ENCODE peak calls at places on chromosomes 2 and 18, in eight cellular contexts. S is AG04450, E is MCF 10A, J is sigmoid colon, P is GM20000, A is fibroblast of the aortic adventitia, F is HL-60, T is A549. U is an unnamed sample.

GRCh38 chr2:28586864-28587263 is 91.0 kb downstream of the PLB1 start:
- DNase-seq in E (no peak), F (no peak), P (peak; percentile 32), A (no peak), S (no peak), T (no peak), J (peak; percentile 50), U (no peak)

GRCh38 chr18:13611058-13611615 is 115.2 kb downstream of the FAM210A start:
- DNase-seq in A (peak; percentile 34), P (peak; percentile 65), E (no peak), J (peak; percentile 78), F (no peak), S (no peak), T (no peak), U (peak; percentile 74)

GRCh38 chr2:134943540-134943939 is 24.9 kb downstream of the CCNT2 start:
- DNase-seq in A (no peak), F (no peak), T (no peak), S (no peak), P (peak; percentile 23), J (no peak), E (no peak), U (peak; percentile 38)

GRCh38 chr18:13032173-13032572 is 41.0 kb downstream of the CEP192 start:
- DNase-seq in A (no peak), E (no peak), J (no peak), P (no peak), S (no peak), T (no peak), F (no peak), U (no peak)

GRCh38 chr2:51953931-51954330 is 922.0 kb upstream of the NRXN1 start:
- DNase-seq in A (peak; percentile 50), S (peak; percentile 10), P (no peak), E (no peak), J (no peak), T (no peak), F (no peak), U (no peak)

GRCh38 chr2:168635065-168635577 is 167.3 kb upstream of the NOSTRIN start:
- DNase-seq in T (no peak), E (no peak), A (peak; percentile 34), P (no peak), J (peak; percentile 93), S (peak; percentile 27), F (no peak), U (no peak)

GRCh38 chr2:237479747-237480146 is 7.3 kb upstream of the MLPH start:
- DNase-seq in T (no peak), J (no peak), E (no peak), F (no peak), S (no peak), P (no peak), A (peak; percentile 87), U (no peak)

GRCh38 chr18:48769006-48769646 is 181.6 kb downstream of the SMAD7 start:
- DNase-seq in T (no peak), J (no peak), P (no peak), A (no peak), S (no peak), F (no peak), E (no peak), U (no peak)

GRCh38 chr2:8234757-8235374 is 447.0 kb upstream of the ID2 start:
- DNase-seq in F (no peak), A (no peak), S (no peak), J (no peak), T (no peak), P (peak; percentile 77), E (no peak), U (peak; percentile 74)

GRCh38 chr2:46171996-46172546 is 125.1 kb upstream of the EPAS1 start:
- DNase-seq in F (no peak), J (no peak), S (no peak), E (peak; percentile 89), P (no peak), A (no peak), T (peak; percentile 44), U (no peak)

GRCh38 chr2:40193670-40194026 is 258.2 kb downstream of the SLC8A1 start:
- DNase-seq in F (no peak), T (no peak), E (no peak), S (no peak), A (no peak), J (no peak), P (no peak), U (no peak)

GRCh38 chr2:9737053-9737875 is 106.0 kb upstream of the TAF1B start:
- DNase-seq in A (no peak), J (no peak), S (no peak), P (peak; percentile 79), F (no peak), E (no peak), T (peak; percentile 33), U (peak; percentile 86)

GRCh38 chr18:23442958-23443357 is 10.1 kb upstream of the RIOK3 start:
- DNase-seq in A (no peak), F (no peak), J (no peak), P (no peak), S (no peak), T (no peak), E (no peak), U (no peak)

GRCh38 chr2:144712277-144712944 is 192.5 kb upstream of the ZEB2 start:
- DNase-seq in F (no peak), J (no peak), A (peak; percentile 46), S (no peak), E (no peak), T (no peak), P (no peak), U (no peak)

GRCh38 chr2:160869411-160869810 is 290.8 kb upstream of the TANK start:
- DNase-seq in E (peak; percentile 82), P (no peak), A (peak; percentile 97), J (no peak), S (peak; percentile 73), F (no peak), T (peak; percentile 46), U (no peak)

GRCh38 chr2:186456941-186457340 is 29.1 kb upstream of the ZC3H15 start:
- DNase-seq in E (peak; percentile 55), T (no peak), F (no peak), A (peak; percentile 79), P (no peak), S (peak; percentile 65), J (no peak), U (no peak)

GRCh38 chr2:85605406-85606115 is 3.1 kb upstream of the TMEM150A start:
- DNase-seq in A (peak; percentile 95), T (no peak), F (no peak), J (peak; percentile 55), S (peak; percentile 78), E (no peak), P (no peak), U (no peak)

GRCh38 chr2:240162032-240162431 is 21.6 kb upstream of the OTOS start:
- DNase-seq in J (no peak), S (no peak), T (no peak), P (no peak), F (no peak), A (no peak), E (no peak), U (no peak)

GRCh38 chr2:125168442-125168841 is 1143.4 kb downstream of the CNTNAP5 start:
- DNase-seq in A (peak; percentile 8), J (no peak), E (peak; percentile 71), P (no peak), S (no peak), F (no peak), T (no peak), U (no peak)

GRCh38 chr18:51446571-51447210 is 249.2 kb upstream of the MEX3C start:
- DNase-seq in S (no peak), E (no peak), T (no peak), F (no peak), P (no peak), A (no peak), J (no peak), U (no peak)

GRCh38 chr2:23028106-23028505 is 356.9 kb upstream of the KLHL29 start:
- DNase-seq in F (no peak), T (no peak), P (no peak), J (no peak), A (no peak), E (no peak), S (no peak), U (no peak)

GRCh38 chr18:60411715-60412114 is 39.1 kb upstream of the MC4R start:
- DNase-seq in S (no peak), A (no peak), T (no peak), E (peak; percentile 20), J (no peak), F (no peak), P (no peak), U (no peak)
- TF ChIP-seq CTCF in S (peak; percentile 9), A (peak; percentile 11), T (no peak), E (no peak), J (no peak), F (no peak), P (no peak), U (no peak)

DNA sequence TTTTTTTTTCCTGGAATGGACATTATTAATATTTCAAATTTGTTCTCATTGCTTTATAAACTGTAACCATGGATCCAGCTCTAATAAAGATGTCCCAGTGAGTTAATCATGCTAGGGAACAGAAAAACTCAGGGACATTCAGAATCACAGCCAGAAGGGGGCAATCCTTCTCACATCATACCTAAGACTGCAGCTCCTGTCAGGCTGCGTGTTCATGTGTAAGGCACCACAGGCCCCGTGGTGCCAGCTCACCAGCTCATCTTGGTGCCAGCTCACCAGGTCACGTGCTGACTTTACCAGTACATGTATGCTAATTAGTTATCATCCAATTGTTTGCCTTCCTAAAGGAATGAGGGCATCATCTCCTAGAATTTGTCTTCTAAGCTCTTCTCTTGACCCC is 84.7 kb upstream of the NEDD4L start:
- DNase-seq in E (peak; percentile 84), J (no peak), T (peak; percentile 80), S (peak; percentile 1), P (peak; percentile 41), F (peak; percentile 3), A (peak; percentile 36), U (peak; percentile 48)
- TF ChIP-seq CTCF in E (peak; percentile 53), J (no peak), T (peak; percentile 56), S (peak; percentile 44), P (no peak), F (no peak), A (peak; percentile 43), U (peak; percentile 34)

GRCh38 chr2:61157371-61158003 is 4.5 kb upstream of the C2orf74 start:
- DNase-seq in A (no peak), S (no peak), F (no peak), E (no peak), P (no peak), T (no peak), J (no peak), U (no peak)
- TF ChIP-seq CTCF in A (no peak), S (no peak), F (no peak), E (no peak), P (no peak), T (no peak), J (no peak), U (no peak)

GRCh38 chr2:214104219-214104618 is 306.6 kb upstream of the VWC2L start:
- DNase-seq in F (no peak), J (no peak), A (no peak), S (no peak), P (no peak), E (no peak), T (no peak), U (no peak)
- TF ChIP-seq CTCF in F (no peak), J (no peak), A (no peak), S (no peak), P (no peak), E (no peak), T (no peak), U (no peak)

U was measured in GM10248.